ENCODE peak calls at places on chromosomes 11 and 22, in seven cellular contexts. A, V, Q, F, X, U and O are unnamed samples.

GRCh38 chr11:396511-396947 is 2.5 kb downstream of the PKP3 start:
- DNase-seq in A (peak; percentile 66), V (peak; percentile 41), Q (peak; percentile 62), F (no peak), X (no peak), U (peak; percentile 33), O (no peak)

GRCh38 chr11:124935548-124936514 is at the start of gene HEPACAM:
- DNase-seq in A (no peak), V (no peak), Q (no peak), F (no peak), X (peak; percentile 58), U (no peak), O (no peak)

GRCh38 chr22:47793304-47794101 is 1031.1 kb downstream of the TBC1D22A start:
- DNase-seq in A (no peak), V (no peak), Q (no peak), F (no peak), X (no peak), U (no peak), O (no peak)

GRCh38 chr11:118000067-118000849 is 14.1 kb downstream of the IL10RA start:
- DNase-seq in A (no peak), V (no peak), Q (no peak), F (no peak), X (no peak), U (no peak), O (no peak)

GRCh38 chr11:130427581-130428211 is 713 bp downstream of the ADAMTS8 start:
- DNase-seq in A (no peak), V (no peak), Q (peak; percentile 25), F (no peak), X (peak; percentile 47), U (no peak), O (no peak)

GRCh38 chr11:82796970-82797594 is 63.4 kb upstream of the FAM181B start:
- DNase-seq in A (no peak), V (no peak), Q (no peak), F (no peak), X (peak; percentile 50), U (no peak), O (no peak)

GRCh38 chr11:10654211-10655150 is 39.1 kb downstream of the IRAG1 start:
- DNase-seq in A (peak; percentile 59), V (no peak), Q (peak; percentile 62), F (no peak), X (no peak), U (peak; percentile 85), O (no peak)

GRCh38 chr11:130388607-130389205 is 39.7 kb downstream of the ADAMTS8 start:
- DNase-seq in A (no peak), V (no peak), Q (no peak), F (no peak), X (no peak), U (peak; percentile 10), O (no peak)

GRCh38 chr11:133720951-133721350 is 124.4 kb downstream of the SPATA19 start:
- DNase-seq in A (no peak), V (no peak), Q (no peak), F (no peak), X (no peak), U (no peak), O (no peak)

GRCh38 chr11:69295995-69296889 is 2.3 kb downstream of the MYEOV start:
- DNase-seq in A (peak; percentile 82), V (peak; percentile 78), Q (peak; percentile 75), F (no peak), X (no peak), U (peak; percentile 24), O (peak; percentile 59)

GRCh38 chr11:76152086-76152658 is 54.1 kb downstream of the WNT11 start:
- DNase-seq in A (peak; percentile 90), V (peak; percentile 75), Q (peak; percentile 68), F (peak; percentile 36), X (peak; percentile 78), U (peak; percentile 78), O (no peak)

GRCh38 chr11:92667446-92668165 is 301.8 kb upstream of the MTNR1B start:
- DNase-seq in A (no peak), V (no peak), Q (no peak), F (no peak), X (peak; percentile 0), U (no peak), O (no peak)

GRCh38 chr11:73538381-73538872 is 59.5 kb downstream of the FAM168A start:
- DNase-seq in A (peak; percentile 29), V (peak; percentile 30), Q (no peak), F (no peak), X (no peak), U (peak; percentile 45), O (no peak)

GRCh38 chr11:62974848-62975522 is 9.8 kb downstream of the SLC22A6 start:
- DNase-seq in A (no peak), V (no peak), Q (peak; percentile 27), F (no peak), X (peak; percentile 13), U (no peak), O (no peak)

GRCh38 chr11:106691807-106692365 is 326.4 kb downstream of the GUCY1A2 start:
- DNase-seq in A (no peak), V (no peak), Q (peak; percentile 61), F (no peak), X (no peak), U (no peak), O (no peak)

GRCh38 chr22:19543970-19544708 is 19.9 kb upstream of the CLDN5 start:
- DNase-seq in A (peak; percentile 5), V (no peak), Q (no peak), F (no peak), X (no peak), U (no peak), O (no peak)